ENCODE peak calls at places on chromosome 11, in nine cellular contexts. L is ovary, J is A549, E is mammary epithelial cell, D is mucosa of descending colon, Y is Peyer's patch, X is kidney, S is right lobe of liver, I is body of pancreas. Q is an unnamed sample.
A peak's percentile ranks its signal among the peaks of the same experiment; 100 is the strongest.

GRCh38 chr11:75281469-75282095 is 41.0 kb downstream of the TPBGL start:
- DNase-seq in L (no peak), J (no peak), E (no peak), D (no peak), Y (peak; percentile 43), X (peak; percentile 41), S (no peak), I (no peak), Q (no peak)

GRCh38 chr11:110125632-110126031 is 32.4 kb downstream of the ZC3H12C start:
- DNase-seq in L (no peak), J (peak; percentile 30), E (peak; percentile 34), D (no peak), Y (no peak), X (no peak), S (no peak), I (no peak), Q (no peak)

GRCh38 chr11:45489281-45489906 is 176.0 kb downstream of the CHST1 start:
- DNase-seq in L (no peak), J (no peak), E (no peak), D (no peak), Y (peak; percentile 3), X (no peak), S (no peak), I (no peak), Q (no peak)

GRCh38 chr11:11521306-11522002 is 100.4 kb downstream of the GALNT18 start:
- DNase-seq in L (no peak), J (no peak), E (no peak), D (no peak), Y (no peak), X (no peak), S (no peak), I (no peak), Q (no peak)

GRCh38 chr11:75893202-75893601 is 78.2 kb downstream of the UVRAG start:
- DNase-seq in L (no peak), J (no peak), E (no peak), D (no peak), Y (no peak), X (no peak), S (no peak), I (no peak), Q (no peak)

GRCh38 chr11:22340803-22341581 is 2.8 kb downstream of the SLC17A6 start:
- DNase-seq in L (no peak), J (no peak), E (no peak), D (no peak), Y (no peak), X (no peak), S (peak; percentile 47), I (no peak), Q (no peak)

GRCh38 chr11:88250566-88251080 is 75.4 kb upstream of the RAB38 start:
- DNase-seq in L (no peak), J (no peak), E (no peak), D (no peak), Y (no peak), X (no peak), S (no peak), I (no peak), Q (no peak)

GRCh38 chr11:77515483-77515882 is 41.6 kb upstream of the PAK1 start:
- DNase-seq in L (no peak), J (peak; percentile 64), E (no peak), D (peak; percentile 41), Y (no peak), X (no peak), S (no peak), I (no peak), Q (no peak)

GRCh38 chr11:95507794-95508193 is 276.8 kb upstream of the SESN3 start:
- DNase-seq in L (no peak), J (no peak), E (no peak), D (no peak), Y (no peak), X (no peak), S (no peak), I (no peak), Q (no peak)

GRCh38 chr11:109697140-109697843 is 275.3 kb downstream of the C11orf87 start:
- DNase-seq in L (no peak), J (peak; percentile 31), E (peak; percentile 64), D (peak; percentile 16), Y (no peak), X (no peak), S (no peak), I (no peak), Q (peak; percentile 56)

GRCh38 chr11:105667441-105667840 is 57.6 kb downstream of the GRIA4 start:
- DNase-seq in L (no peak), J (no peak), E (no peak), D (no peak), Y (no peak), X (no peak), S (no peak), I (no peak), Q (no peak)

GRCh38 chr11:94196363-94196762 is 67.7 kb downstream of the PANX1 start:
- DNase-seq in L (no peak), J (no peak), E (peak; percentile 12), D (no peak), Y (no peak), X (no peak), S (peak; percentile 73), I (peak; percentile 22), Q (no peak)

GRCh38 chr11:130508913-130509312 is 60.5 kb downstream of the ADAMTS15 start:
- DNase-seq in L (no peak), J (no peak), E (no peak), D (no peak), Y (no peak), X (no peak), S (no peak), I (no peak), Q (no peak)

GRCh38 chr11:122843281-122844150 is 5.2 kb downstream of the CRTAM start:
- DNase-seq in L (no peak), J (no peak), E (no peak), D (no peak), Y (no peak), X (no peak), S (no peak), I (no peak), Q (no peak)

GRCh38 chr11:111077938-111078337 is 167.6 kb upstream of the POU2AF2 start:
- DNase-seq in L (no peak), J (no peak), E (peak; percentile 40), D (no peak), Y (no peak), X (no peak), S (no peak), I (no peak), Q (no peak)

GRCh38 chr11:84685976-84686375 is 941.2 kb downstream of the DLG2 start:
- DNase-seq in L (no peak), J (no peak), E (no peak), D (no peak), Y (no peak), X (no peak), S (no peak), I (no peak), Q (no peak)

GRCh38 chr11:44611687-44612437 is 46.4 kb downstream of the CD82 start:
- DNase-seq in L (no peak), J (no peak), E (peak; percentile 21), D (peak; percentile 29), Y (no peak), X (no peak), S (no peak), I (no peak), Q (no peak)

GRCh38 chr11:111282663-111283062 is 15.7 kb upstream of the POU2AF3 start:
- DNase-seq in L (no peak), J (no peak), E (no peak), D (peak; percentile 48), Y (no peak), X (no peak), S (no peak), I (no peak), Q (no peak)

GRCh38 chr11:126732981-126733380 is 267.6 kb downstream of the KIRREL3 start:
- DNase-seq in L (no peak), J (no peak), E (no peak), D (no peak), Y (no peak), X (no peak), S (no peak), I (no peak), Q (no peak)

GRCh38 chr11:110971110-110971509 is 258.9 kb upstream of the ARHGAP20 start:
- DNase-seq in L (no peak), J (no peak), E (peak; percentile 82), D (no peak), Y (no peak), X (no peak), S (no peak), I (no peak), Q (no peak)

GRCh38 chr11:14650064-14650463 is 6.5 kb downstream of the PDE3B start:
- DNase-seq in L (no peak), J (no peak), E (no peak), D (no peak), Y (no peak), X (no peak), S (no peak), I (no peak), Q (no peak)
- H3K4me1 ChIP-seq in L (no peaks in the 10 kb centered on the region), J (peaks cover 11% of the 10 kb centered on the region), E (no peaks in the 10 kb centered on the region), D (peaks cover 8% of the 10 kb centered on the region), Y (no peaks in the 10 kb centered on the region), X (no peaks in the 10 kb centered on the region), S (no peaks in the 10 kb centered on the region), I (peaks cover 7% of the 10 kb centered on the region), Q (no peaks in the 10 kb centered on the region)

GRCh38 chr11:2693851-2694261 is 5.9 kb downstream of the KCNQ1OT1 start:
- DNase-seq in L (no peak), J (peak; percentile 10), E (no peak), D (no peak), Y (peak; percentile 35), X (peak; percentile 38), S (peak; percentile 39), I (peak; percentile 8), Q (peak; percentile 46)
- H3K4me1 ChIP-seq in L (peaks cover 38% of the 10 kb centered on the region), J (peaks cover 9% of the 10 kb centered on the region), E (no peaks in the 10 kb centered on the region), D (peaks cover 4% of the 10 kb centered on the region), Y (no peaks in the 10 kb centered on the region), X (peaks cover 31% of the 10 kb centered on the region), S (no peaks in the 10 kb centered on the region), I (peaks cover 56% of the 10 kb centered on the region), Q (peaks cover 56% of the 10 kb centered on the region)

GRCh38 chr11:65392186-65392829 is 5.9 kb downstream of the FRMD8 start:
- DNase-seq in L (no peak), J (no peak), E (no peak), D (no peak), Y (no peak), X (no peak), S (no peak), I (no peak), Q (no peak)
- H3K4me1 ChIP-seq in L (peaks cover 2% of the 10 kb centered on the region), J (peaks cover 39% of the 10 kb centered on the region), E (peaks cover 39% of the 10 kb centered on the region), D (peaks cover 25% of the 10 kb centered on the region), Y (peaks cover 35% of the 10 kb centered on the region), X (peaks cover 12% of the 10 kb centered on the region), S (no peaks in the 10 kb centered on the region), I (peaks cover 48% of the 10 kb centered on the region), Q (peaks cover 44% of the 10 kb centered on the region)

GRCh38 chr11:128508785-128509518 is 78.4 kb downstream of the ETS1 start:
- DNase-seq in L (no peak), J (peak; percentile 74), E (peak; percentile 34), D (no peak), Y (no peak), X (no peak), S (no peak), I (no peak), Q (no peak)
- H3K4me1 ChIP-seq in L (peaks cover 27% of the 10 kb centered on the region), J (peaks cover 70% of the 10 kb centered on the region), E (peaks cover 62% of the 10 kb centered on the region), D (peaks cover 51% of the 10 kb centered on the region), Y (peaks cover 21% of the 10 kb centered on the region), X (peaks cover 18% of the 10 kb centered on the region), S (no peaks in the 10 kb centered on the region), I (peaks cover 31% of the 10 kb centered on the region), Q (no peaks in the 10 kb centered on the region)

DNA sequence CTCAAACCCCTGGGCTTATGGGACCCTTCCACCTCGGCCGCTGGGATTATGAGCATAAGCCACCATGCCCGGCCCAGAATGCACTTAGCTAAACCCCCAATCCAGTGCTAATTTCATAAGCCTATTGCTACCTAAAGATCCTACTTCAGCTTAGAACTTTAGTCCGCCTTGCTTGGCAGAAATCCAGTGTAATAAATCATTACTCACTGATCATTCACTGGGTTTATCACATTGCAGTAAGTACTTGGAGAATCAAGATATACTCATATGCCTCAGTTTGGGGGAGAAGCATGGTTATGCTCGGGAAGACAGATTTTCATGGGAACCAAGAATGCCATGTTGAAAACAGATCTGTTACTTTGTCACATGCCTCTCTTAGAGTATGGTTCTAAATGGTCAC is 3.8 kb upstream of the TBRG1 start:
- DNase-seq in L (no peak), J (no peak), E (no peak), D (no peak), Y (no peak), X (no peak), S (no peak), I (no peak), Q (no peak)
- H3K4me1 ChIP-seq in L (no peaks in the 10 kb centered on the region), J (peaks cover under 1% of the 10 kb centered on the region), E (peaks cover 11% of the 10 kb centered on the region), D (peaks cover 6% of the 10 kb centered on the region), Y (no peaks in the 10 kb centered on the region), X (peaks cover 10% of the 10 kb centered on the region), S (no peaks in the 10 kb centered on the region), I (peaks cover 10% of the 10 kb centered on the region), Q (no peaks in the 10 kb centered on the region)

Q was measured in NT2/D1.